ENCODE peak calls at places on chromosome 22, in five cellular contexts. C is DND-41, E is IMR-90, K is WTC11, R is T1000. S is an unnamed sample.

GRCh38 chr22:21642584-21643448 is 714 bp downstream of the SDF2L1 start:
- DNase-seq in C (peak; percentile 77), R (no peak), E (peak; percentile 44), K (peak; percentile 81), S (peak; percentile 43)

GRCh38 chr22:43313497-43314474 is 29.4 kb downstream of the SCUBE1 start:
- DNase-seq in R (no peak), E (no peak), C (no peak), K (no peak), S (peak; percentile 26)

GRCh38 chr22:47748887-47749286 is 986.4 kb downstream of the TBC1D22A start:
- DNase-seq in C (no peak), R (no peak), E (no peak), K (no peak), S (no peak)

GRCh38 chr22:26732284-26732683 is 74.9 kb downstream of the MIAT start:
- DNase-seq in E (no peak), R (no peak), C (no peak), K (no peak), S (no peak)

GRCh38 chr22:46289244-46289891 is 7.3 kb upstream of the GTSE1 start:
- DNase-seq in R (no peak), K (no peak), E (no peak), C (no peak), S (no peak)

GRCh38 chr22:22986008-22986407 is 84.3 kb upstream of the GNAZ start:
- DNase-seq in E (no peak), C (no peak), R (no peak), K (no peak), S (no peak)

GRCh38 chr22:35477911-35478582 is 62.6 kb upstream of the RASD2 start:
- DNase-seq in R (peak; percentile 41), K (no peak), C (no peak), E (peak; percentile 91), S (peak; percentile 54)

GRCh38 chr22:48489551-48490512 is 1337.8 kb downstream of the BRD1 start:
- DNase-seq in E (no peak), R (no peak), C (no peak), K (no peak), S (peak; percentile 41)

GRCh38 chr22:29907753-29908515 is 25.0 kb downstream of the MTMR3 start:
- DNase-seq in C (peak; percentile 11), E (peak; percentile 99), K (no peak), R (peak; percentile 11), S (peak; percentile 83)

GRCh38 chr22:22023581-22024137 is 41.1 kb upstream of the TOP3B start:
- DNase-seq in K (no peak), R (no peak), C (no peak), E (no peak), S (no peak)

GRCh38 chr22:45308624-45309421 is 911 bp upstream of the FAM118A start:
- DNase-seq in K (no peak), R (no peak), C (peak; percentile 20), E (no peak), S (no peak)

GRCh38 chr22:40691532-40691931 is 12.2 kb downstream of the MCHR1 start:
- DNase-seq in K (no peak), R (no peak), E (no peak), C (no peak), S (no peak)

GRCh38 chr22:43235445-43236400 is 48.8 kb upstream of the TTLL12 start:
- DNase-seq in K (no peak), C (no peak), E (no peak), R (no peak), S (no peak)

GRCh38 chr22:30197389-30197788 is 49.2 kb downstream of the LIF start:
- DNase-seq in C (no peak), R (no peak), K (no peak), E (peak; percentile 29), S (no peak)

GRCh38 chr22:24937114-24937513 is 9.4 kb downstream of the LHFPL7 start:
- DNase-seq in K (peak; percentile 23), E (no peak), R (no peak), C (peak; percentile 6), S (peak; percentile 60)

GRCh38 chr22:35524966-35525686 is 15.5 kb upstream of the RASD2 start:
- DNase-seq in C (no peak), R (no peak), K (no peak), E (no peak), S (no peak)

GRCh38 chr22:20391222-20391621 is 2.7 kb upstream of the ZNF74 start:
- DNase-seq in E (no peak), C (no peak), K (no peak), R (no peak), S (no peak)

GRCh38 chr22:32340437-32340836 is 17.2 kb upstream of the RFPL3 start:
- DNase-seq in E (no peak), C (no peak), K (no peak), R (no peak), S (no peak)

GRCh38 chr22:44274918-44275665 is 37.7 kb downstream of the SHISAL1 start:
- DNase-seq in E (no peak), C (no peak), K (peak; percentile 6), R (no peak), S (no peak)

GRCh38 chr22:22756109-22756508 is 111.7 kb downstream of the GGTLC2 start:
- DNase-seq in C (no peak), E (no peak), K (no peak), R (no peak), S (peak; percentile 19)

GRCh38 chr22:36454916-36455570 is 26.4 kb downstream of the TXN2 start:
- DNase-seq in K (peak; percentile 98), E (peak; percentile 84), C (peak; percentile 97), R (peak; percentile 59), S (peak; percentile 98)

GRCh38 chr22:20011123-20011992 is 5.3 kb downstream of the ARVCF start:
- DNase-seq in R (no peak), C (no peak), K (no peak), E (no peak), S (no peak)

GRCh38 chr22:21761086-21761485 is 25.5 kb upstream of the YPEL1 start:
- DNase-seq in R (no peak), C (no peak), K (no peak), E (peak; percentile 88), S (no peak)

GRCh38 chr22:31646186-31647019 is 15.6 kb downstream of the PISD start:
- DNase-seq in E (peak; percentile 100), C (no peak), R (peak; percentile 72), K (no peak), S (no peak)

GRCh38 chr22:47123827-47124442 is 361.5 kb downstream of the TBC1D22A start:
- DNase-seq in R (no peak), C (peak; percentile 37), K (no peak), E (no peak), S (no peak)

GRCh38 chr22:25564979-25565677 is 653 bp downstream of the GRK3 start:
- DNase-seq in E (no peak), K (peak; percentile 61), R (no peak), C (peak; percentile 32), S (no peak)

GRCh38 chr22:22576244-22576988 is 17.4 kb upstream of the PRAME start:
- DNase-seq in E (peak; percentile 24), C (peak; percentile 60), R (no peak), K (peak; percentile 84), S (peak; percentile 10)

GRCh38 chr22:46660604-46661201 is 40.5 kb downstream of the GRAMD4 start:
- DNase-seq in K (no peak), R (no peak), C (no peak), E (no peak), S (peak; percentile 71)